ENCODE peak calls at places on chromosomes 16 and 17, in nine cellular contexts. U is left lung; M is esophagus squamous epithelium; C is iPS DF 6.9; Q is CD4-positive, CD25-positive, alpha-beta regulatory T cell; L is adrenal gland; Y is tibial nerve; S is sigmoid colon; N is lower leg skin. F is an unnamed sample.

GRCh38 chr16:80743772-80744171 is 60.6 kb downstream of the CDYL2 start:
- DNase-seq in U (no peak), M (no peak), C (no peak), Q (no peak), L (no peak), Y (no peak), S (no peak), N (no peak), F (no peak)

GRCh38 chr16:28179354-28179753 is 32.4 kb downstream of the XPO6 start:
- DNase-seq in U (no peak), M (no peak), C (no peak), Q (no peak), L (no peak), Y (no peak), S (no peak), N (no peak), F (no peak)

GRCh38 chr16:23016372-23016771 is 132.9 kb downstream of the USP31 start:
- DNase-seq in U (no peak), M (no peak), C (no peak), Q (no peak), L (no peak), Y (no peak), S (no peak), N (no peak), F (no peak)

GRCh38 chr17:81420769-81421462 is 25.7 kb downstream of the BAHCC1 start:
- DNase-seq in U (no peak), M (no peak), C (no peak), Q (no peak), L (peak), Y (no peak), S (no peak), N (no peak), F (peak)

GRCh38 chr16:16096161-16096857 is 127.0 kb downstream of the ABCC6 start:
- DNase-seq in U (no peak), M (no peak), C (no peak), Q (no peak), L (no peak), Y (no peak), S (peak), N (no peak), F (peak)

GRCh38 chr17:48610282-48611211 is at the start of gene HOXB7:
- DNase-seq in U (peak), M (no peak), C (no peak), Q (peak), L (peak), Y (peak), S (peak), N (no peak), F (peak)

GRCh38 chr17:63826468-63827001 is 696 bp upstream of the PSMC5 start:
- DNase-seq in U (no peak), M (no peak), C (no peak), Q (no peak), L (peak), Y (no peak), S (no peak), N (no peak), F (no peak)

GRCh38 chr16:68420366-68420765 is 27.9 kb downstream of the SMPD3 start:
- DNase-seq in U (no peak), M (no peak), C (no peak), Q (no peak), L (no peak), Y (no peak), S (no peak), N (no peak), F (no peak)

GRCh38 chr16:84929421-84930297 is 81.7 kb downstream of the ZDHHC7 start:
- DNase-seq in U (no peak), M (no peak), C (no peak), Q (no peak), L (no peak), Y (no peak), S (peak), N (no peak), F (peak)

GRCh38 chr17:38539386-38539785 is 66.4 kb downstream of the SRCIN1 start:
- DNase-seq in U (peak), M (no peak), C (no peak), Q (no peak), L (no peak), Y (no peak), S (no peak), N (no peak), F (no peak)

GRCh38 chr16:65125871-65126270 is 4.0 kb upstream of the CDH11 start:
- DNase-seq in U (no peak), M (no peak), C (no peak), Q (no peak), L (no peak), Y (no peak), S (no peak), N (no peak), F (no peak)

GRCh38 chr17:74485841-74486240 is 19.4 kb downstream of the CD300A start:
- DNase-seq in U (peak), M (no peak), C (no peak), Q (no peak), L (no peak), Y (no peak), S (no peak), N (no peak), F (no peak)

GRCh38 chr17:61394630-61395408 is 4.8 kb upstream of the TBX2 start:
- DNase-seq in U (peak), M (no peak), C (no peak), Q (no peak), L (no peak), Y (no peak), S (no peak), N (no peak), F (no peak)

GRCh38 chr17:64081802-64082799 is 47.8 kb downstream of the ERN1 start:
- DNase-seq in U (no peak), M (no peak), C (no peak), Q (peak), L (no peak), Y (no peak), S (no peak), N (no peak), F (no peak)

GRCh38 chr17:29278692-29279091 is 15.3 kb downstream of the NUFIP2 start:
- DNase-seq in U (no peak), M (no peak), C (no peak), Q (no peak), L (no peak), Y (no peak), S (no peak), N (no peak), F (no peak)

GRCh38 chr16:53091508-53092211 is 36.9 kb downstream of the CHD9 start:
- DNase-seq in U (no peak), M (no peak), C (no peak), Q (peak), L (peak), Y (no peak), S (peak), N (peak), F (peak)

GRCh38 chr16:65249768-65250167 is 127.9 kb upstream of the CDH11 start:
- DNase-seq in U (no peak), M (no peak), C (no peak), Q (no peak), L (no peak), Y (peak), S (peak), N (peak), F (peak)

GRCh38 chr16:17161034-17161433 is 309.7 kb downstream of the XYLT1 start:
- DNase-seq in U (no peak), M (no peak), C (no peak), Q (no peak), L (no peak), Y (no peak), S (no peak), N (no peak), F (no peak)

GRCh38 chr16:49924078-49924477 is 68.2 kb upstream of the ZNF423 start:
- DNase-seq in U (no peak), M (no peak), C (peak), Q (no peak), L (no peak), Y (no peak), S (peak), N (no peak), F (no peak)

GRCh38 chr16:12927591-12927990 is 26.2 kb downstream of the SHISA9 start:
- DNase-seq in U (no peak), M (no peak), C (no peak), Q (no peak), L (no peak), Y (no peak), S (no peak), N (no peak), F (no peak)

GRCh38 chr17:15409721-15410247 is 57.6 kb downstream of the CDRT4 start:
- DNase-seq in U (no peak), M (no peak), C (no peak), Q (no peak), L (no peak), Y (peak), S (peak), N (peak), F (peak)

GRCh38 chr17:17824780-17825614 is 11.8 kb downstream of the SREBF1 start:
- DNase-seq in U (no peak), M (no peak), C (no peak), Q (no peak), L (peak), Y (no peak), S (peak), N (no peak), F (peak)

GRCh38 chr16:20850981-20851380 is 44.7 kb downstream of the REXO5 start:
- DNase-seq in U (no peak), M (no peak), C (no peak), Q (no peak), L (no peak), Y (no peak), S (no peak), N (no peak), F (no peak)

GRCh38 chr16:69093974-69094373 is 11.5 kb upstream of the HAS3 start:
- DNase-seq in U (no peak), M (no peak), C (no peak), Q (no peak), L (no peak), Y (no peak), S (no peak), N (no peak), F (no peak)

GRCh38 chr16:66844342-66845079 is at the start of gene CA7:
- DNase-seq in U (peak), M (no peak), C (no peak), Q (no peak), L (no peak), Y (no peak), S (no peak), N (no peak), F (no peak)
- H3K4me3 ChIP-seq in U (peak), M (peak), C (peak), Q (no peak), L (no peak), Y (peak), S (peak), N (peak), F (peak)

DNA sequence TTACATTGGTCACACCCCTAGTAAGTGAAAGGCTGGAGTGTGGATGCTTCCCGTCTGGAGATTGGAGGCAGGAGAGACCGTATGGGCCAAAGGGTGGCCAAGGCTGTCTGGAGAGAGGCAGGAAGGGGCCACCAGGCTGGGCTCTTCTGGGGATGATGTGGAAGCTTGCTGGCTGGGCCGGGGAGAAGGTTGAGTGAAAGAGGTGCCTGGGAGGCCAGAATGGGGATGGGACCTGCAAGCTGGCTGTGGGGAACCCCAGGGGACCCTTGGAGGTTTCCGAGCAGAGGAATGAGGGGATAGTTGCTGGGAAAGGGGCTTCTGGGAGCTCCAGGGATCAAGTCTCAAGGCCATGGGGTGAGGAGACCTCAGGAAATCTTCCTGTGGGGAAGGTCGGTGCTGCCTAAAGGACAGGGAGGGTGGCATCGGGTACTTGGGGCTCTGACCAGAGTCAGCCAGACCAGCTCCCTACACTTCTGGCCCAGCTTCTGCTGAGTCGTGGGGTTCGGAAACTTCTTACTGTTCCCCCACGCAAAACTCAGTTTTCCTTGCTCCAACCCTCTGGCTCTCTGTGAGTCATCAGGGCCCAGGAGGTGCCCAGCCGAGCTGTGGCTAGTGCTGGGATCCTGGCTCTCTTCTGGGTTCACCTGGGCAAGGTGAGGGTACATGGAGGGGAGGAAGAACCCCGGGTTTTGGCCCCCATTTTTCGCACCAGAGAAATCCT is 3.1 kb downstream of the MRC2 start:
- DNase-seq in U (no peak), M (no peak), C (no peak), Q (no peak), L (no peak), Y (no peak), S (peak), N (no peak), F (no peak)
- H3K4me3 ChIP-seq in U (no peak), M (no peak), C (no peak), Q (no peak), L (no peak), Y (no peak), S (no peak), N (no peak), F (no peak)

GRCh38 chr17:46074540-46074939 is 75.5 kb downstream of the STH start:
- DNase-seq in U (no peak), M (no peak), C (no peak), Q (no peak), L (no peak), Y (no peak), S (no peak), N (no peak), F (no peak)

GRCh38 chr17:46071796-46072195 is 72.7 kb downstream of the STH start:
- DNase-seq in U (no peak), M (no peak), C (no peak), Q (no peak), L (no peak), Y (no peak), S (no peak), N (no peak), F (no peak)

GRCh38 chr17:46078675-46079074 is 79.6 kb downstream of the STH start:
- DNase-seq in U (no peak), M (no peak), C (no peak), Q (no peak), L (no peak), Y (no peak), S (no peak), N (no peak), F (no peak)

DNA sequence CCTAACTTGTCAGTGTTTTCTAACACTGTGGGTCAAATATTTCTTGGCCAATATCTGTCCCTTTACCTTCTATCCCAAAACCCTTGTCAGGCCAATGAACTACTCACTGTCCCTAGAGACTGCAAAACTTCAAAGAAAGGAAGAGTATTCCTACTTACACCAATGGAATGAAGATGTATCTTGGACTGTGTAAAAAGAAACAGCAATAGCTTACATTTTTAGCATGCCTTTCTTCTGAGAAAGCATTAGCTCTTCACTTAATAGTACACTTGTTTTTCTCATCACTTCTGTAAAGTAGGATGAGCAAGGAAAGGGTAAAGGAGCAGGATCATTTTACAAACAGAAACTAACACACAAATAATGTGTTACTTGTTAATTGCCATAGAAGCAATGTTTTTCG is 73.9 kb downstream of the STH start:
- DNase-seq in U (no peak), M (no peak), C (no peak), Q (no peak), L (no peak), Y (no peak), S (no peak), N (no peak), F (no peak)
- H3K4me3 ChIP-seq in U (no peak), M (no peak), C (no peak), Q (no peak), L (no peak), Y (no peak), S (no peak), N (no peak), F (no peak)

DNA sequence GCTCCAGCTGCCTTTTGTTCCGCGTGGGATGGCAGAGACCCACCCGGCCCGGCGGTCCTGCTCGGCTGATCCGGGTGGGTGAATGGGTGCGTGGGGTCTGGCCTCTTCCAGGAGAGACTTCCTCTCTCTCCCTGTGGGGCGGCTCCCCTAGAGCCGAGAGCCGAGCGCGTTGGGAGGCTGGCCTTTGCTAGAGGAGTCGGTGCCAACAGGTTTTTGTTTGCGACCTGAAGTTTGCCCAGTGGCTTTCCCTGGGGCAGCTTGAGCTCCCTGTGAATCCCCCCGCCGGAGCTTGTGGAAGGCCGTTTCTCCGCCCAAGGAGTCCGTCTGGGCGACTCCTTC is 970 bp downstream of the EPN2 start:
- DNase-seq in U (peak), M (no peak), C (no peak), Q (no peak), L (peak), Y (peak), S (peak), N (no peak), F (peak)
- H3K4me3 ChIP-seq in U (peak), M (peak), C (peak), Q (peak), L (peak), Y (peak), S (peak), N (peak), F (peak)

DNA sequence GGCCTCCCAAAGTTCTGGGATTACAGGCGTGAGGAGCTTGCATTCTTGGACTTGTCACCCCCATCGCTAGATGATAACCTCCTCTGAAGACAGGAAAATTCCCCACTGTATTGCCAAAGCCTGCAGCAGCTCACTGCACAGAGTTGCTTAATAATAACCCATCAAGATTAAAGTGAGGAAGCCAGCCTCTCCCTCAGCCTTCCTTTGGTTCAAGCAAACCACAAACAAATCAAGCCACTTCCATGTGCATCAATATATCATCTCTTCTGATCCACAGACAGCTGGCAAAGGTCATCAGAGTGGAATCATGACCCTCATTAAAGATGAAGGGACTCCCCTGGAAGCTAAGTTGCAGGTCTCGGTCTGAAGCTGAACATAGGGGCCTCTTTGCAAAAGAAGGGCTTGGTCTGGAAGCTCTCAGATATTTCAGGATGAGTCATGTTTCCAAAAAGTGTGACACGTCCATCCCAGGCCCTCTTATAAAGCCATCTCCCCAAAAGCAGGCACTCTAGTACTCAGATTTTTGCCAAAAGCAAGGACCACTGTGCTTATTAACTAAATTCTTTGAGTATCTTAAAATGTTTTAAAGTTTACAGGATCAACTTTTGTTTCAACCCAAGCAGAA is 4.8 kb downstream of the EMP2 start:
- DNase-seq in U (no peak), M (no peak), C (no peak), Q (no peak), L (no peak), Y (no peak), S (no peak), N (no peak), F (no peak)
- H3K4me3 ChIP-seq in U (no peak), M (no peak), C (no peak), Q (no peak), L (no peak), Y (no peak), S (no peak), N (no peak), F (no peak)

GRCh38 chr17:10824874-10825273 is 13.0 kb downstream of the PIRT start:
- DNase-seq in U (no peak), M (no peak), C (no peak), Q (no peak), L (no peak), Y (no peak), S (no peak), N (no peak), F (no peak)

GRCh38 chr17:10821062-10821461 is 16.8 kb downstream of the PIRT start:
- DNase-seq in U (no peak), M (no peak), C (no peak), Q (no peak), L (no peak), Y (no peak), S (no peak), N (no peak), F (no peak)

GRCh38 chr17:10821770-10822169 is 16.1 kb downstream of the PIRT start:
- DNase-seq in U (no peak), M (no peak), C (no peak), Q (no peak), L (peak), Y (no peak), S (no peak), N (no peak), F (no peak)
- H3K4me3 ChIP-seq in U (no peak), M (no peak), C (no peak), Q (no peak), L (no peak), Y (no peak), S (no peak), N (no peak), F (no peak)

GRCh38 chr16:1941162-1941923 is 1.7 kb downstream of the MSRB1 start:
- DNase-seq in U (no peak), M (no peak), C (no peak), Q (no peak), L (no peak), Y (no peak), S (no peak), N (no peak), F (peak)

GRCh38 chr16:1936945-1937479 is 6.0 kb downstream of the MSRB1 start:
- DNase-seq in U (no peak), M (no peak), C (no peak), Q (no peak), L (no peak), Y (no peak), S (no peak), N (no peak), F (no peak)

GRCh38 chr16:1940273-1941161 is 2.5 kb downstream of the MSRB1 start:
- DNase-seq in U (no peak), M (no peak), C (no peak), Q (no peak), L (no peak), Y (no peak), S (no peak), N (no peak), F (no peak)

GRCh38 chr16:1938910-1939309 is 4.1 kb downstream of the MSRB1 start:
- DNase-seq in U (no peak), M (no peak), C (no peak), Q (no peak), L (no peak), Y (no peak), S (no peak), N (no peak), F (no peak)

GRCh38 chr16:1938316-1938715 is 4.7 kb downstream of the MSRB1 start:
- DNase-seq in U (no peak), M (no peak), C (no peak), Q (no peak), L (no peak), Y (no peak), S (no peak), N (no peak), F (peak)
- H3K4me3 ChIP-seq in U (peak), M (no peak), C (no peak), Q (no peak), L (no peak), Y (no peak), S (no peak), N (no peak), F (no peak)

GRCh38 chr17:58193641-58194259 is 1.2 kb downstream of the EPX start:
- DNase-seq in U (no peak), M (no peak), C (no peak), Q (no peak), L (no peak), Y (no peak), S (no peak), N (no peak), F (no peak)
- H3K4me3 ChIP-seq in U (no peak), M (no peak), C (no peak), Q (no peak), L (no peak), Y (no peak), S (no peak), N (no peak), F (no peak)

F was measured in right cardiac atrium.